ENCODE peak calls at places on chromosomes 11 and 22, in seven cellular contexts. B is tibial artery, E is A549, X is left ventricle myocardium inferior, L is CD14-positive monocyte, I is PC-9, O is tibial nerve. V is an unnamed sample.

GRCh38 chr11:101470414-101470813 is 113.4 kb downstream of the TRPC6 start:
- DNase-seq in B (no peak), E (no peak), X (no peak), L (no peak), I (no peak), O (no peak), V (no peak)

GRCh38 chr11:132439711-132440300 is 1069.4 kb downstream of the NTM start:
- DNase-seq in B (no peak), E (no peak), X (no peak), L (no peak), I (no peak), O (no peak), V (no peak)

GRCh38 chr22:17554814-17555213 is 8.5 kb upstream of the SLC25A18 start:
- DNase-seq in B (no peak), E (no peak), X (no peak), L (no peak), I (no peak), O (no peak), V (no peak)

GRCh38 chr22:44645083-44645482 is 56.9 kb upstream of the PRR5 start:
- DNase-seq in B (no peak), E (no peak), X (no peak), L (no peak), I (no peak), O (no peak), V (no peak)

GRCh38 chr11:121534131-121535093 is 81.6 kb upstream of the SORL1-AS1 start:
- DNase-seq in B (no peak), E (no peak), X (no peak), L (no peak), I (no peak), O (no peak), V (no peak)

GRCh38 chr22:24588756-24589481 is 4.0 kb downstream of the LRRC75B start:
- DNase-seq in B (no peak), E (no peak), X (no peak), L (no peak), I (no peak), O (no peak), V (peak; percentile 53)

GRCh38 chr11:6757373-6757967 is 14.3 kb downstream of the OR2AG2 start:
- DNase-seq in B (no peak), E (peak; percentile 35), X (peak; percentile 26), L (no peak), I (peak; percentile 9), O (peak; percentile 62), V (no peak)

GRCh38 chr11:133271206-133271605 is 261.1 kb downstream of the OPCML start:
- DNase-seq in B (no peak), E (no peak), X (no peak), L (no peak), I (no peak), O (no peak), V (no peak)

GRCh38 chr11:97972731-97973130 is 1048.0 kb upstream of the CNTN5 start:
- DNase-seq in B (no peak), E (no peak), X (no peak), L (no peak), I (no peak), O (no peak), V (no peak)

GRCh38 chr11:1163911-1164735 is 6.4 kb downstream of the MUC5AC start:
- DNase-seq in B (peak; percentile 56), E (no peak), X (peak; percentile 11), L (peak; percentile 44), I (no peak), O (no peak), V (peak; percentile 86)

GRCh38 chr11:132161538-132161937 is 791.1 kb downstream of the NTM start:
- DNase-seq in B (no peak), E (no peak), X (no peak), L (no peak), I (no peak), O (no peak), V (no peak)

GRCh38 chr11:14148653-14149273 is 186.2 kb downstream of the SPON1 start:
- DNase-seq in B (no peak), E (peak; percentile 10), X (no peak), L (no peak), I (no peak), O (no peak), V (no peak)

GRCh38 chr11:124538019-124538418 is 5.4 kb downstream of the OR8B12 start:
- DNase-seq in B (no peak), E (no peak), X (no peak), L (no peak), I (no peak), O (peak; percentile 47), V (no peak)

GRCh38 chr11:26549176-26549575 is 22.9 kb downstream of the MUC15 start:
- DNase-seq in B (no peak), E (no peak), X (no peak), L (no peak), I (no peak), O (no peak), V (no peak)

GRCh38 chr22:48959496-48959895 is 868.2 kb downstream of the BRD1 start:
- DNase-seq in B (peak; percentile 16), E (no peak), X (no peak), L (peak; percentile 39), I (no peak), O (no peak), V (peak; percentile 32)

GRCh38 chr22:24002849-24003248 is 2.4 kb downstream of the GSTT4 start:
- DNase-seq in B (no peak), E (no peak), X (no peak), L (no peak), I (no peak), O (no peak), V (no peak)

GRCh38 chr11:43868852-43869567 is 11.6 kb upstream of the ALKBH3 start:
- DNase-seq in B (no peak), E (no peak), X (no peak), L (peak; percentile 64), I (no peak), O (no peak), V (no peak)

GRCh38 chr11:126764221-126764620 is 236.3 kb downstream of the KIRREL3 start:
- DNase-seq in B (no peak), E (no peak), X (no peak), L (no peak), I (no peak), O (no peak), V (no peak)

GRCh38 chr11:118792642-118793124 is 1.7 kb upstream of the DDX6 start:
- DNase-seq in B (peak; percentile 85), E (peak; percentile 86), X (peak; percentile 49), L (peak; percentile 89), I (peak; percentile 33), O (peak; percentile 69), V (no peak)

GRCh38 chr11:114799524-114799923 is 121.2 kb downstream of the NXPE2 start:
- DNase-seq in B (no peak), E (no peak), X (no peak), L (no peak), I (no peak), O (no peak), V (no peak)

GRCh38 chr11:126109941-126110731 is 47.5 kb upstream of the CDON start:
- DNase-seq in B (peak; percentile 79), E (no peak), X (no peak), L (no peak), I (peak; percentile 44), O (no peak), V (no peak)

GRCh38 chr11:726278-726915 is 20.4 kb downstream of the EPS8L2 start:
- DNase-seq in B (peak; percentile 69), E (no peak), X (no peak), L (no peak), I (peak; percentile 95), O (no peak), V (no peak)

GRCh38 chr11:5690216-5690615 is 626 bp downstream of the TRIM22 start:
- DNase-seq in B (no peak), E (no peak), X (no peak), L (no peak), I (no peak), O (peak; percentile 17), V (no peak)

GRCh38 chr11:93743316-93743715 is 1.8 kb downstream of the C11orf54 start:
- DNase-seq in B (no peak), E (no peak), X (no peak), L (no peak), I (no peak), O (no peak), V (no peak)

GRCh38 chr11:57302489-57302888 is 22.3 kb downstream of the TNKS1BP1 start:
- DNase-seq in B (no peak), E (no peak), X (no peak), L (no peak), I (no peak), O (no peak), V (no peak)

GRCh38 chr11:90908074-90908473 is 685.2 kb upstream of the CHORDC1 start:
- DNase-seq in B (no peak), E (no peak), X (no peak), L (no peak), I (no peak), O (no peak), V (no peak)

GRCh38 chr11:79100093-79100704 is 340.6 kb downstream of the TENM4 start:
- DNase-seq in B (peak; percentile 58), E (peak; percentile 81), X (no peak), L (no peak), I (peak; percentile 35), O (peak; percentile 44), V (no peak)
- TF ChIP-seq CTCF in B (peak; percentile 71), E (peak; percentile 74), X (peak; percentile 73), L (peak; percentile 41), I (peak; percentile 94), O (peak; percentile 49), V (peak; percentile 89)

GRCh38 chr11:77776455-77776854 is 44.1 kb downstream of the RSF1 start:
- DNase-seq in B (no peak), E (no peak), X (no peak), L (no peak), I (no peak), O (no peak), V (no peak)
- TF ChIP-seq CTCF in B (no peak), E (peak; percentile 60), X (peak; percentile 35), L (peak; percentile 50), I (peak; percentile 81), O (peak; percentile 10), V (peak; percentile 81)

DNA sequence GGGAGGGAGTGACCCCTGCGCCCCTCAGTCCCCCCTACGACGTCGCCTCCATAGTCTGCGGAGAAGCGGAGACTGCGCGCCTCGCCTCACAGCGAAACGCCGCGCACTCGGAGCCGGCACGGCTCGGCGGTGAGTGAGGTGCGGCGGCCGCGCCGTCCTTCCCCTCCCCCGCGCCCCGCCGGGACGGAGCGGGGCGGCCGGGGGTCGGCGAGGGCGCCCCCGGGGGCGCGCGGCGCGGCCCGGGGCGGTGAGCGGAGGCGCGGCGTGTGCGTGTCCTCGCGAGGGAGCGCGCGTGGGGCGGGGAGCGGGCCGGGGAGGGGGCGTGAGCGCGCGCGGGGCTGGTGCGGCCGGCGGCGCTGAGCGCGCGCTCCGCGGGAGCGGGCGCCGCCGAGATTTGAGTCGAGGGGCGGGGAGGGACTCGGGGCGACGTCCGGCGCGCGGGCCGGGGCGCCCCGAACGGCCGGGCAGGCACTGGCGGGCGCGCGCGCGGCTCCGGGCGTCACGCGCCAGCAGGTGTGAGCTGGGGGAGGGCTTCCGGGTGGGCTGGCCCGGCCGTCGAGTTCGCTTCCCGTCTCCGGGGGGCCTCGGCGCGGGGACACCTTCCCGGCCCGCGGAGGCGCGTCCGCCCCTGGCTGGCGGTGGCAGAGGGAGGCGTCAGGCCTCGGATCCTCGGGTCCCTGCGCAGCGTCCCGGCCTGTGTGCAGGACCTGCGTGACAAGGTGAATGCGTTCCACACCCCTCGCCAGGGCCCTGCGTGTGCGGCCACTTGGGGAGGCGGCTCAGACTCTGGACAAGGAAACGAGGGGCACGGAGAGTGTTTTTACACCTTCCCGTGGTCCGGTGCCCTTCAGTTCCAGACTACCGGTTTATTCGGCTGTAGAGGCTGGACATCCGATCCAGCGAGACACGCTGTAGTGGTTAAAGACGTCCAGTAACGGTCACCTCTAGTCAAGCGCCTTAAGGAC is 50.4 kb downstream of the FAM83F start:
- DNase-seq in B (peak; percentile 77), E (peak; percentile 17), X (peak; percentile 52), L (no peak), I (peak; percentile 62), O (no peak), V (no peak)
- TF ChIP-seq CTCF in B (no peak), E (no peak), X (no peak), L (no peak), I (no peak), O (no peak), V (peak; percentile 14)

GRCh38 chr11:120013325-120014250 is 124.3 kb downstream of the TRIM29 start:
- DNase-seq in B (no peak), E (peak; percentile 61), X (peak; percentile 44), L (no peak), I (peak; percentile 21), O (no peak), V (no peak)
- TF ChIP-seq CTCF in B (peak; percentile 33), E (peak; percentile 36), X (peak; percentile 80), L (no peak), I (peak; percentile 82), O (peak; percentile 47), V (peak; percentile 79)

V was measured in chondrocyte.